ENCODE peak calls at places on chromosomes 2 and 18, in five cellular contexts. A is tibial nerve; Z is activated naive CD4-positive, alpha-beta T cell treated with anti-CD3 and anti-CD28 coated beads, Interleukin-2, amount 50 U/mL, for 72 hours; K is NCI-H774; C is effector memory CD8-positive, alpha-beta T cell. R is an unnamed sample.

GRCh38 chr18:46754661-46755292 is 2.1 kb downstream of the ST8SIA5 start:
- DNase-seq in C (no peak), K (no peak), Z (no peak), A (no peak), R (no peak)

GRCh38 chr2:63741884-63742583 is 99.7 kb upstream of the UGP2 start:
- DNase-seq in C (no peak), K (no peak), Z (no peak), A (no peak), R (no peak)

GRCh38 chr2:69010437-69011194 is 2.4 kb upstream of the ANTXR1 start:
- DNase-seq in Z (no peak), K (no peak), C (no peak), A (no peak), R (no peak)

GRCh38 chr2:180570864-180571263 is 409.5 kb upstream of the UBE2E3 start:
- DNase-seq in K (no peak), A (no peak), C (no peak), Z (no peak), R (no peak)

GRCh38 chr2:8172661-8173060 is 509.2 kb upstream of the ID2 start:
- DNase-seq in Z (no peak), C (no peak), A (no peak), K (no peak), R (no peak)

GRCh38 chr2:1973636-1974035 is 229.3 kb upstream of the PXDN start:
- DNase-seq in A (no peak), K (no peak), C (no peak), Z (no peak), R (no peak)

GRCh38 chr18:23884712-23885375 is 129.7 kb upstream of the TTC39C start:
- DNase-seq in C (no peak), A (peak), Z (no peak), K (peak), R (no peak)

GRCh38 chr2:142325870-142326269 is 195.1 kb upstream of the LRP1B start:
- DNase-seq in K (no peak), Z (no peak), C (no peak), A (no peak), R (no peak)

GRCh38 chr2:135657806-135658582 is 83.7 kb upstream of the UBXN4 start:
- DNase-seq in A (no peak), C (peak), Z (peak), K (no peak), R (peak)

GRCh38 chr2:240626531-240627300 is 1.4 kb downstream of the GPR35 start:
- DNase-seq in A (peak), K (no peak), C (no peak), Z (no peak), R (no peak)

GRCh38 chr2:241702155-241702404 is 241 bp downstream of the ING5 start:
- DNase-seq in A (no peak), Z (peak), K (no peak), C (peak), R (no peak)

GRCh38 chr2:232877940-232878511 is 8.0 kb downstream of the SNORC start:
- DNase-seq in K (no peak), C (no peak), A (peak), Z (no peak), R (no peak)

GRCh38 chr2:69209482-69209881 is 177.5 kb downstream of the GFPT1 start:
- DNase-seq in K (no peak), A (no peak), C (no peak), Z (no peak), R (no peak)

GRCh38 chr2:178761759-178762371 is 45.4 kb downstream of the TTN start:
- DNase-seq in A (no peak), C (peak), Z (peak), K (peak), R (no peak)

GRCh38 chr2:176188969-176189665 is 649 bp downstream of the HOXD1 start:
- DNase-seq in A (no peak), K (no peak), Z (no peak), C (no peak), R (no peak)

GRCh38 chr2:216636570-216637450 is 3.6 kb downstream of the IGFBP2 start:
- DNase-seq in A (no peak), K (no peak), Z (no peak), C (no peak), R (no peak)

GRCh38 chr2:178860551-178860950 is 53.3 kb upstream of the TTN start:
- DNase-seq in K (no peak), C (no peak), Z (no peak), A (no peak), R (no peak)

GRCh38 chr18:24837065-24837464 is 376.6 kb downstream of the HRH4 start:
- DNase-seq in A (no peak), K (no peak), C (no peak), Z (no peak), R (no peak)

GRCh38 chr2:178258916-178259315 is 64.6 kb downstream of the OSBPL6 start:
- DNase-seq in A (no peak), K (no peak), Z (no peak), C (no peak), R (no peak)

GRCh38 chr2:158963036-158963435 is 5.4 kb upstream of the TANC1 start:
- DNase-seq in K (no peak), A (no peak), C (no peak), Z (no peak), R (no peak)

GRCh38 chr2:66428986-66429612 is 5.8 kb upstream of the MEIS1 start:
- DNase-seq in Z (no peak), A (no peak), C (no peak), K (peak), R (no peak)

GRCh38 chr2:179692610-179693009 is 168.8 kb downstream of the ZNF385B start:
- DNase-seq in C (no peak), A (no peak), K (no peak), Z (no peak), R (no peak)

GRCh38 chr2:241160318-241160717 is 10.1 kb downstream of the PPP1R7 start:
- DNase-seq in K (no peak), C (no peak), A (no peak), Z (no peak), R (no peak)

GRCh38 chr18:74290831-74291770 is 662 bp downstream of the CYB5A start:
- DNase-seq in A (no peak), C (peak), K (peak), Z (no peak), R (no peak)

GRCh38 chr2:240186191-240186725 is 45.8 kb upstream of the OTOS start:
- DNase-seq in Z (no peak), K (no peak), A (no peak), C (no peak), R (peak)

R was measured in natural killer cell.